ENCODE peak calls at places on chromosome 19, in six cellular contexts. One of them, this sample, is unnamed. For H3K4me1, the result is how much of the 10 kb centered on the place peaks cover.

GRCh38 chr19:14363203-14364097 is 17.8 kb upstream of the ADGRE5 start:
- DNase-seq in neuronal stem cell: peak
- DNase-seq in H1: peak
- DNase-seq in IMR-90: peak
- DNase-seq in mesenchymal stem cell: peak
- DNase-seq in trophoblast cell: no peak
- DNase-seq in this sample: peak

GRCh38 chr19:44948763-44949374 is 3.0 kb downstream of the APOC2 start:
- DNase-seq in neuronal stem cell: no peak
- DNase-seq in H1: no peak
- DNase-seq in IMR-90: no peak
- DNase-seq in mesenchymal stem cell: no peak
- DNase-seq in trophoblast cell: no peak
- DNase-seq in this sample: no peak

GRCh38 chr19:12985049-12985776 is 10.1 kb upstream of the NFIX start:
- DNase-seq in neuronal stem cell: no peak
- DNase-seq in H1: no peak
- DNase-seq in IMR-90: peak
- DNase-seq in mesenchymal stem cell: peak
- DNase-seq in trophoblast cell: peak
- DNase-seq in this sample: peak

GRCh38 chr19:14561832-14562351 is 10.0 kb downstream of the NDUFB7 start:
- DNase-seq in neuronal stem cell: no peak
- DNase-seq in H1: no peak
- DNase-seq in IMR-90: peak
- DNase-seq in mesenchymal stem cell: peak
- DNase-seq in trophoblast cell: peak
- DNase-seq in this sample: peak

GRCh38 chr19:52527954-52528326 is 472 bp downstream of the ZNF808 start:
- DNase-seq in neuronal stem cell: no peak
- DNase-seq in H1: no peak
- DNase-seq in IMR-90: no peak
- DNase-seq in mesenchymal stem cell: no peak
- DNase-seq in trophoblast cell: no peak
- DNase-seq in this sample: peak

GRCh38 chr19:17748884-17749638 is 2.2 kb upstream of the FCHO1 start:
- DNase-seq in neuronal stem cell: no peak
- DNase-seq in H1: no peak
- DNase-seq in IMR-90: no peak
- DNase-seq in mesenchymal stem cell: no peak
- DNase-seq in trophoblast cell: no peak
- DNase-seq in this sample: no peak

GRCh38 chr19:35030257-35031071 is at the start of gene SCN1B:
- DNase-seq in neuronal stem cell: peak
- DNase-seq in H1: no peak
- DNase-seq in IMR-90: peak
- DNase-seq in mesenchymal stem cell: peak
- DNase-seq in trophoblast cell: no peak
- DNase-seq in this sample: peak

GRCh38 chr19:50050406-50051223 is 24.8 kb downstream of the ZNF473 start:
- DNase-seq in neuronal stem cell: peak
- DNase-seq in H1: no peak
- DNase-seq in IMR-90: peak
- DNase-seq in mesenchymal stem cell: peak
- DNase-seq in trophoblast cell: peak
- DNase-seq in this sample: no peak

GRCh38 chr19:55640577-55641375 is at the start of gene ZNF580:
- DNase-seq in neuronal stem cell: peak
- DNase-seq in H1: no peak
- DNase-seq in IMR-90: peak
- DNase-seq in mesenchymal stem cell: peak
- DNase-seq in trophoblast cell: no peak
- DNase-seq in this sample: peak

GRCh38 chr19:54173951-54174817 is 1.2 kb upstream of the TMC4 start:
- DNase-seq in neuronal stem cell: no peak
- DNase-seq in H1: no peak
- DNase-seq in IMR-90: no peak
- DNase-seq in mesenchymal stem cell: no peak
- DNase-seq in trophoblast cell: no peak
- DNase-seq in this sample: peak

GRCh38 chr19:2307518-2308012 is 389 bp downstream of the LINGO3 start:
- DNase-seq in neuronal stem cell: no peak
- DNase-seq in H1: no peak
- DNase-seq in IMR-90: no peak
- DNase-seq in mesenchymal stem cell: no peak
- DNase-seq in trophoblast cell: no peak
- DNase-seq in this sample: no peak

GRCh38 chr19:50669319-50670101 is 20.3 kb downstream of the C19orf81 start:
- DNase-seq in neuronal stem cell: no peak
- DNase-seq in H1: no peak
- DNase-seq in IMR-90: peak
- DNase-seq in mesenchymal stem cell: no peak
- DNase-seq in trophoblast cell: peak
- DNase-seq in this sample: no peak

GRCh38 chr19:51259348-51260245 is 8.7 kb downstream of the SIGLECL1 start:
- DNase-seq in neuronal stem cell: peak
- DNase-seq in H1: peak
- DNase-seq in IMR-90: peak
- DNase-seq in mesenchymal stem cell: peak
- DNase-seq in trophoblast cell: peak
- DNase-seq in this sample: peak

GRCh38 chr19:18055967-18056366 is 30.8 kb downstream of the IL12RB1 start:
- DNase-seq in neuronal stem cell: no peak
- DNase-seq in H1: no peak
- DNase-seq in IMR-90: no peak
- DNase-seq in mesenchymal stem cell: no peak
- DNase-seq in trophoblast cell: no peak
- DNase-seq in this sample: no peak

DNA sequence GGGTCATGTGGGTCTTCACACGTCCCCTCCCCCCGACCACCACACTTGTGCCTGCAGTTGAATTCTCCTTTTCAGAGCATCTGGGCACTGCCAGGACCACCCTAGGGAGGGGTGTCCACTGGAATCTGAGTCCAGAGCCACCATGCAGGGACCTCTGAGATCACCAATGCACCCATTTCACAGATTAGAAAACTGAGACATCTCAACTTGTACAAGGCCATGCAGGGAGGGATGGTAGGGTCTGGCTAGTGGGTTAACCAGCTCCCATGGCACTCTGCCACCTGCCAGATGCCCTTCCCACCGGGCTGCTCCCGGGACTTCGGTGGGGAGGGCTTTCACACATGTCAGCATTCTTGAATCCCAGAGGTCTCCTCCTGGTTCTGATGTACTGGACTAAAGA is 44.3 kb upstream of the C19orf12 start:
- DNase-seq in neuronal stem cell: no peak
- DNase-seq in H1: no peak
- DNase-seq in IMR-90: no peak
- DNase-seq in mesenchymal stem cell: no peak
- DNase-seq in trophoblast cell: no peak
- DNase-seq in this sample: no peak
- H3K4me1 ChIP-seq in neuronal stem cell: under half
- H3K4me1 ChIP-seq in H1: under half
- H3K4me1 ChIP-seq in IMR-90: under half
- H3K4me1 ChIP-seq in mesenchymal stem cell: under half
- H3K4me1 ChIP-seq in trophoblast cell: under half
- H3K4me1 ChIP-seq in this sample: under half

DNA sequence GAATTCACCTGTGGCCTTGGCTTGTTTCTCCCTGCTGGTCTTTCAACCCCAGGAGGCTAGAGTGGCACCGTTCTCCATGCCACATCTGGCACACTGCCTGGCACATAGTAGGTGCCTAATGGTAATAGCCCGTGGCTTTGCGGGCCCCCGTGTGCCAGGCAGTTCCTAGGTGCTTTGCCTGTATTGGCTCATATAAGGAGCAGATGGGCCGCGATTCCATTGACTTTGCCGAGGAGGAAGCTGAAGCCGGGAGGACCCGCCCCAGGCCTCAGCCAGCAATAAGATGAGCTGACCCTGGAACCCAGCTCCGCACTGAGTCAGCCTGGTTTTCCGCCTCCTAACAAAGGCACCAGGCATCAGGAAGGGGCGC is 807 bp downstream of the PGLYRP1 start:
- DNase-seq in neuronal stem cell: no peak
- DNase-seq in H1: no peak
- DNase-seq in IMR-90: no peak
- DNase-seq in mesenchymal stem cell: no peak
- DNase-seq in trophoblast cell: no peak
- DNase-seq in this sample: no peak
- H4K91ac ChIP-seq in neuronal stem cell: peak
- H4K91ac ChIP-seq in H1: no peak
- H4K91ac ChIP-seq in IMR-90: no peak
- H4K91ac ChIP-seq in mesenchymal stem cell: no peak
- H4K91ac ChIP-seq in trophoblast cell: no peak
- H4K91ac ChIP-seq in this sample: no peak

DNA sequence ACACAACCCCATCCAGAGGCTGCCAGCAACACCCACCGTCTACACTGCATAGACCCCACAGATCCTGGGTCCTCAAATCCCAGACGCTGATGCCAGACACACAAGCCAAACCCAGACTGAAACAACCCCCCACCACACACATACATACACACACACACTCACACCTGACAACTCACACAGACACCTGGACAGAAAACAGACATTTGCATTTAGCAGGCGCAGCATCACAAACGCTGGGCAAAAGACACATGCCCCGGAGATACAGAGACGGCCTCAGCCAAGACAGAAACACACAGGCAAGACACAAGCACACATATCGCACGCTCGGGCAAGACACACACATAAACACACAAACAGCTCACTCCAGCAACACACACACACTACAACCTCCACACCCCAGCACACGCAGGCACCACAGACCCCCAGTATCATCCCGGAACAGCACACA is 1.3 kb downstream of the BBC3 start:
- DNase-seq in neuronal stem cell: no peak
- DNase-seq in H1: no peak
- DNase-seq in IMR-90: peak
- DNase-seq in mesenchymal stem cell: peak
- DNase-seq in trophoblast cell: no peak
- DNase-seq in this sample: no peak
- H3K4me1 ChIP-seq in neuronal stem cell: under half
- H3K4me1 ChIP-seq in H1: under half
- H3K4me1 ChIP-seq in IMR-90: under half
- H3K4me1 ChIP-seq in mesenchymal stem cell: half or more
- H3K4me1 ChIP-seq in trophoblast cell: under half
- H3K4me1 ChIP-seq in this sample: under half

DNA sequence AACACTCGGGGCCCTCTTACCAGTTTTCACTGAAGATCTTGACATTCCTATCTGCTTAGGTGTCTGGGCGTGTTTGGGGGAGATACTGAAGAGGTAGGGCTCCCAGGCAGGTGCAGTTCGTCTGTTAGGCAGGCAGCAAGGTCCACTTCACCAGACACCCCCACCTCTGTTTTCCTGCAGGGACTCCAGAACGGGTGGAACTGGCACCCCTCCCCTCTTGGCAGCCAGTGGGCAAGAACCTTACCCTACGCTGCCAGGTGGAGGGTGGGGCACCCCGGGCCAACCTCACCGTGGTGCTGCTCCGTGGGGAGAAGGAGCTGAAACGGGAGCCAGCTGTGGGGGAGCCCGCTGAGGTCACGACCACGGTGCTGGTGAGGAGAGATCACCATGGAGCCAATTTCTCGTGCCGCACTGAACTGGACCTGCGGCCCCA is 3.4 kb upstream of the ICAM4 start:
- DNase-seq in neuronal stem cell: no peak
- DNase-seq in H1: no peak
- DNase-seq in IMR-90: no peak
- DNase-seq in mesenchymal stem cell: no peak
- DNase-seq in trophoblast cell: no peak
- DNase-seq in this sample: no peak
- H4K91ac ChIP-seq in neuronal stem cell: no peak
- H4K91ac ChIP-seq in H1: no peak
- H4K91ac ChIP-seq in IMR-90: no peak
- H4K91ac ChIP-seq in mesenchymal stem cell: no peak
- H4K91ac ChIP-seq in trophoblast cell: no peak
- H4K91ac ChIP-seq in this sample: no peak

DNA sequence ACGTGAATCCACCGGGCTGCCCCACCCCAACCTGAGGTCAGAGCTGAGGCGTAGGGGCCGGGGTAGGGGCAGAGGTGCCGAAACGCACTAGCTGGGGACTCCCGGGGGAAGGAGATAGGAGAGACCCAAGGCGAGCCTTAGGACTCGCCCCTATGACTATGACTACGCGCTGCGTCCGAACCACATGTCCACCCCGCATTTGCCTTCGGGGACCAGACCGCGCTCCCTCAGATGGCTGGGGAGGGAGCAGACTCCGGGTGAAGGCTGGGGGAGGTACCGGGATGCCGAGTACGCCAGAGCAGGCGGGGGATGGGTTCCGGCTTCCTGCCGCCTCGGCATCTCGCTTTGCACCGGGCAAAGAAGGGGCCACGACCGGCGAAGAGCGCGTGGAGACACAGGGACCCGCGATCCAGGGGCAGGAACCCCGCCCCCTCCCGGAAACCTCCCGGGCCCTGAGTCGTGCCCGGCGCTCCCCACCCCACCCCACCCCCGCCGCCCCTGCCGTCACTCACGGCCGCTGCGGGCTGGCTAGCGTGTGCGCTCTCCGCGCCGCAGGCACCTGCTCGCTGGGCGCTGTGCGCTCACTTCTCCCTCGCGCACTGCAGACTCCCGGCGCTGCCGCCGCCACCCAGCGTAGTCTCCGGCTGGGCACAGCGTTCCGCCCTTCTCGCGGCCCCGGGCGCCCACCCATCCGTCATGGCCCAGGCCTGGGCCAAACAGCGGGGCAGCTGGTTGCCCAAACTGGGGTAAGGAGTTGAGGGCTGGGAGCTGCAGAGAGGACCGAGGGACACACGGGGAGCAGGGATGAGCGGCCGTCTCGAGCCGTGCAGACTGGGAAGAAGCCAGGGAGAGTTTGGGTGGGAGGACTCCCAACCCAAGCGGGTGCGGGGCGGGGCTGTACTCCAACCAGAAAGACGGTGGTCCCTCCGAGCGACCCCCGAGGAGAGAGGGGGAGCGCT is 603 bp upstream of the VSTM2B start:
- DNase-seq in neuronal stem cell: peak
- DNase-seq in H1: no peak
- DNase-seq in IMR-90: no peak
- DNase-seq in mesenchymal stem cell: peak
- DNase-seq in trophoblast cell: no peak
- DNase-seq in this sample: peak
- H3K4me1 ChIP-seq in neuronal stem cell: under half
- H3K4me1 ChIP-seq in H1: under half
- H3K4me1 ChIP-seq in IMR-90: under half
- H3K4me1 ChIP-seq in mesenchymal stem cell: under half
- H3K4me1 ChIP-seq in trophoblast cell: under half
- H3K4me1 ChIP-seq in this sample: under half

DNA sequence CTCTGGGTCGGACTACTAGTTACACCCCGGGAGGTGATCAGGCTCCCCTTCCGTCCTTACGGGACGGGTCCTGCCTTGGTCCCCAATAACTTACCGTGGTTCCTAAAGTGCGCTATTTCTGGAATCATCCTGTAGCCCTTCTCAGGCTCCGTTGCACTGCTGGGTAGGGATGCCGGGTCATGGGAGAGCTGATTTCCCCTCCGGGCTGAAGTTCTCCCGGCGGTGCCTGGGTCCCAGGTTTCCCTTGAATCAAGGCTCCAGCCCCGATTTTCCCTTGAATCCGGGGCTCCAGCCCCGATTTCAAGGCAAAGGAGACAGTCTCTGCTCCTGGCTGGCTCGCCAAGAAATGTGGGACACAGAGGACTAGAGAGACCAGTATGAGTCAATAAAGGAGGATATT is 43.4 kb downstream of the ZNF493 start:
- DNase-seq in neuronal stem cell: no peak
- DNase-seq in H1: no peak
- DNase-seq in IMR-90: no peak
- DNase-seq in mesenchymal stem cell: no peak
- DNase-seq in trophoblast cell: no peak
- DNase-seq in this sample: no peak
- H4K91ac ChIP-seq in neuronal stem cell: no peak
- H4K91ac ChIP-seq in H1: no peak
- H4K91ac ChIP-seq in IMR-90: no peak
- H4K91ac ChIP-seq in mesenchymal stem cell: no peak
- H4K91ac ChIP-seq in trophoblast cell: no peak
- H4K91ac ChIP-seq in this sample: no peak

GRCh38 chr19:7704280-7705060 is 2.5 kb upstream of the FCER2 start:
- DNase-seq in neuronal stem cell: no peak
- DNase-seq in H1: no peak
- DNase-seq in IMR-90: no peak
- DNase-seq in mesenchymal stem cell: no peak
- DNase-seq in trophoblast cell: no peak
- DNase-seq in this sample: no peak
- H3K4me1 ChIP-seq in neuronal stem cell: under half
- H3K4me1 ChIP-seq in H1: under half
- H3K4me1 ChIP-seq in IMR-90: under half
- H3K4me1 ChIP-seq in mesenchymal stem cell: under half
- H3K4me1 ChIP-seq in trophoblast cell: under half
- H3K4me1 ChIP-seq in this sample: under half